ENCODE peak calls at places on chromosomes 16 and 17, in eight cellular contexts. One of them, this sample, is unnamed.

GRCh38 chr16:70375636-70376611 is 29.2 kb downstream of the DDX19A start:
- DNase-seq in kidney glomerular epithelial cell: no peak
- DNase-seq in IMR-90: no peak
- DNase-seq in fibroblast of pulmonary artery: no peak
- DNase-seq in non-pigmented ciliary epithelial cell: no peak
- DNase-seq in thoracic aorta: no peak
- DNase-seq in AG10803: no peak
- DNase-seq in GM12865: no peak
- DNase-seq in this sample: no peak

GRCh38 chr17:37614391-37614790 is 5.2 kb upstream of the SYNRG start:
- DNase-seq in kidney glomerular epithelial cell: peak
- DNase-seq in IMR-90: peak
- DNase-seq in fibroblast of pulmonary artery: peak
- DNase-seq in non-pigmented ciliary epithelial cell: peak
- DNase-seq in thoracic aorta: no peak
- DNase-seq in AG10803: peak
- DNase-seq in GM12865: no peak
- DNase-seq in this sample: peak

GRCh38 chr17:49894761-49895160 is 46.9 kb upstream of the TAC4 start:
- DNase-seq in kidney glomerular epithelial cell: no peak
- DNase-seq in IMR-90: no peak
- DNase-seq in fibroblast of pulmonary artery: no peak
- DNase-seq in non-pigmented ciliary epithelial cell: no peak
- DNase-seq in thoracic aorta: no peak
- DNase-seq in AG10803: no peak
- DNase-seq in GM12865: no peak
- DNase-seq in this sample: no peak

GRCh38 chr16:77833906-77834599 is 45.7 kb downstream of the VAT1L start:
- DNase-seq in kidney glomerular epithelial cell: peak
- DNase-seq in IMR-90: peak
- DNase-seq in fibroblast of pulmonary artery: peak
- DNase-seq in non-pigmented ciliary epithelial cell: peak
- DNase-seq in thoracic aorta: no peak
- DNase-seq in AG10803: peak
- DNase-seq in GM12865: no peak
- DNase-seq in this sample: peak

GRCh38 chr17:71472809-71473789 is 647.7 kb upstream of the SOX9 start:
- DNase-seq in kidney glomerular epithelial cell: peak
- DNase-seq in IMR-90: peak
- DNase-seq in fibroblast of pulmonary artery: peak
- DNase-seq in non-pigmented ciliary epithelial cell: peak
- DNase-seq in thoracic aorta: no peak
- DNase-seq in AG10803: peak
- DNase-seq in GM12865: peak
- DNase-seq in this sample: peak

GRCh38 chr17:44209786-44210341 is 9.6 kb downstream of the UBTF start:
- DNase-seq in kidney glomerular epithelial cell: no peak
- DNase-seq in IMR-90: peak
- DNase-seq in fibroblast of pulmonary artery: no peak
- DNase-seq in non-pigmented ciliary epithelial cell: no peak
- DNase-seq in thoracic aorta: no peak
- DNase-seq in AG10803: no peak
- DNase-seq in GM12865: peak
- DNase-seq in this sample: peak

GRCh38 chr17:75459590-75460267 is 3.3 kb downstream of the TMEM94 start:
- DNase-seq in kidney glomerular epithelial cell: no peak
- DNase-seq in IMR-90: no peak
- DNase-seq in fibroblast of pulmonary artery: no peak
- DNase-seq in non-pigmented ciliary epithelial cell: no peak
- DNase-seq in thoracic aorta: no peak
- DNase-seq in AG10803: no peak
- DNase-seq in GM12865: peak
- DNase-seq in this sample: no peak

GRCh38 chr16:69799601-69800000 is 37.5 kb downstream of the WWP2 start:
- DNase-seq in kidney glomerular epithelial cell: no peak
- DNase-seq in IMR-90: peak
- DNase-seq in fibroblast of pulmonary artery: no peak
- DNase-seq in non-pigmented ciliary epithelial cell: no peak
- DNase-seq in thoracic aorta: no peak
- DNase-seq in AG10803: no peak
- DNase-seq in GM12865: no peak
- DNase-seq in this sample: no peak

GRCh38 chr16:2776500-2777139 is 460 bp downstream of the ELOB start:
- DNase-seq in kidney glomerular epithelial cell: no peak
- DNase-seq in IMR-90: no peak
- DNase-seq in fibroblast of pulmonary artery: no peak
- DNase-seq in non-pigmented ciliary epithelial cell: no peak
- DNase-seq in thoracic aorta: no peak
- DNase-seq in AG10803: no peak
- DNase-seq in GM12865: peak
- DNase-seq in this sample: peak

GRCh38 chr16:27232061-27232841 is 28.9 kb downstream of the KDM8 start:
- DNase-seq in kidney glomerular epithelial cell: no peak
- DNase-seq in IMR-90: no peak
- DNase-seq in fibroblast of pulmonary artery: no peak
- DNase-seq in non-pigmented ciliary epithelial cell: no peak
- DNase-seq in thoracic aorta: no peak
- DNase-seq in AG10803: no peak
- DNase-seq in GM12865: peak
- DNase-seq in this sample: no peak

GRCh38 chr17:19354123-19354522 is 8.4 kb downstream of the B9D1 start:
- DNase-seq in kidney glomerular epithelial cell: peak
- DNase-seq in IMR-90: peak
- DNase-seq in fibroblast of pulmonary artery: peak
- DNase-seq in non-pigmented ciliary epithelial cell: peak
- DNase-seq in thoracic aorta: no peak
- DNase-seq in AG10803: peak
- DNase-seq in GM12865: no peak
- DNase-seq in this sample: peak

GRCh38 chr16:74111583-74111982 is 185.0 kb upstream of the PSMD7 start:
- DNase-seq in kidney glomerular epithelial cell: no peak
- DNase-seq in IMR-90: no peak
- DNase-seq in fibroblast of pulmonary artery: no peak
- DNase-seq in non-pigmented ciliary epithelial cell: no peak
- DNase-seq in thoracic aorta: no peak
- DNase-seq in AG10803: no peak
- DNase-seq in GM12865: no peak
- DNase-seq in this sample: no peak

This sample was measured in GM23248.